ENCODE peak calls at places on chromosomes 3 and 15, in five cellular contexts. G is spleen, K is dorsolateral prefrontal cortex, D is HTR-8/SVneo, S is fibroblast of the aortic adventitia. B is an unnamed sample.

GRCh38 chr3:116524455-116524854 is 79.2 kb upstream of the LSAMP start:
- DNase-seq in G (no peak), K (no peak), D (no peak), S (no peak), B (no peak)

GRCh38 chr3:148878073-148878472 is 13.0 kb downstream of the CPA3 start:
- DNase-seq in G (no peak), K (no peak), D (no peak), S (no peak), B (no peak)

GRCh38 chr3:167067844-167068161 is 312.3 kb downstream of the ZBBX start:
- DNase-seq in G (no peak), K (no peak), D (peak), S (no peak), B (no peak)

GRCh38 chr3:78839710-78840109 is 928.1 kb downstream of the ROBO1 start:
- DNase-seq in G (no peak), K (no peak), D (no peak), S (peak), B (no peak)

GRCh38 chr15:49675051-49675450 is 54.2 kb downstream of the DTWD1 start:
- DNase-seq in G (no peak), K (no peak), D (peak), S (peak), B (peak)

GRCh38 chr15:31314380-31314779 is 12.3 kb upstream of the KLF13 start:
- DNase-seq in G (no peak), K (peak), D (no peak), S (no peak), B (no peak)

GRCh38 chr3:110579841-110580550 is 491.6 kb upstream of the NECTIN3 start:
- DNase-seq in G (no peak), K (no peak), D (no peak), S (peak), B (no peak)

GRCh38 chr15:72060687-72061250 is 57.2 kb downstream of the MYO9A start:
- DNase-seq in G (no peak), K (no peak), D (no peak), S (peak), B (no peak)

GRCh38 chr3:8768364-8769087 is 887 bp downstream of the OXTR start:
- DNase-seq in G (no peak), K (no peak), D (no peak), S (no peak), B (no peak)

GRCh38 chr3:50340404-50341329 is at the start of gene RASSF1:
- DNase-seq in G (peak), K (no peak), D (no peak), S (peak), B (no peak)

GRCh38 chr3:151439652-151440125 is 21.2 kb downstream of the IGSF10 start:
- DNase-seq in G (no peak), K (no peak), D (peak), S (peak), B (peak)

GRCh38 chr3:186287723-186288122 is 74.3 kb downstream of the DGKG start:
- DNase-seq in G (no peak), K (no peak), D (no peak), S (peak), B (no peak)